ENCODE peak calls at places on chromosome 22, in four cellular contexts. L is GM06990, P is A549, F is myocyte. M is an unnamed sample.

GRCh38 chr22:36376265-36376664 is 11.5 kb downstream of the MYH9 start:
- DNase-seq in F (no peak), L (no peak), P (no peak), M (no peak)

GRCh38 chr22:43273902-43274484 is 69.2 kb downstream of the SCUBE1 start:
- DNase-seq in P (peak; percentile 69), F (peak; percentile 65), L (peak; percentile 31), M (peak; percentile 69)

GRCh38 chr22:43734370-43735005 is 77.6 kb downstream of the EFCAB6 start:
- DNase-seq in F (no peak), P (no peak), L (no peak), M (no peak)

GRCh38 chr22:41821449-41822030 is 11.4 kb upstream of the SREBF2 start:
- DNase-seq in L (no peak), F (no peak), P (no peak), M (no peak)

GRCh38 chr22:45671783-45672563 is at the start of gene ATXN10:
- DNase-seq in F (peak; percentile 77), P (peak; percentile 38), L (peak; percentile 80), M (peak; percentile 77)

GRCh38 chr22:25334091-25334490 is 114.7 kb downstream of the CRYBB2 start:
- DNase-seq in F (peak; percentile 53), L (no peak), P (no peak), M (peak; percentile 64)

GRCh38 chr22:38566726-38567504 is 3.1 kb downstream of the DMC1 start:
- DNase-seq in F (no peak), P (no peak), L (no peak), M (no peak)

GRCh38 chr22:50542416-50542927 is 3.2 kb upstream of the KLHDC7B start:
- DNase-seq in P (no peak), F (no peak), L (peak; percentile 86), M (no peak)

GRCh38 chr22:47899894-47900293 is 1137.4 kb downstream of the TBC1D22A start:
- DNase-seq in F (no peak), L (no peak), P (no peak), M (no peak)

GRCh38 chr22:27089303-27089702 is 431.9 kb downstream of the MIAT start:
- DNase-seq in P (no peak), F (no peak), L (no peak), M (no peak)

GRCh38 chr22:40081662-40082061 is 86.9 kb downstream of the FAM83F start:
- DNase-seq in P (no peak), L (no peak), F (no peak), M (no peak)

GRCh38 chr22:20084547-20085413 is 4.7 kb downstream of the DGCR8 start:
- DNase-seq in L (no peak), P (peak; percentile 38), F (no peak), M (peak; percentile 20)

GRCh38 chr22:19576460-19577421 is 52.5 kb upstream of the CLDN5 start:
- DNase-seq in P (no peak), F (peak; percentile 67), L (peak; percentile 22), M (peak; percentile 13)

GRCh38 chr22:45166935-45167334 is 3.2 kb downstream of the NUP50 start:
- DNase-seq in L (no peak), P (no peak), F (no peak), M (no peak)

GRCh38 chr22:42613869-42614268 is 814 bp downstream of the POLDIP3 start:
- DNase-seq in P (no peak), L (no peak), F (no peak), M (no peak)

GRCh38 chr22:22890085-22890484 is 2.5 kb downstream of the IGLL5 start:
- DNase-seq in P (no peak), L (no peak), F (no peak), M (no peak)

GRCh38 chr22:49797706-49798105 is 30.0 kb downstream of the BRD1 start:
- DNase-seq in F (no peak), L (no peak), P (no peak), M (no peak)

GRCh38 chr22:24231706-24232105 is 13.2 kb downstream of the GGT5 start:
- DNase-seq in F (no peak), P (no peak), L (no peak), M (no peak)

GRCh38 chr22:19120829-19121630 is 1.2 kb downstream of the DGCR2 start:
- DNase-seq in P (peak; percentile 64), F (peak; percentile 27), L (no peak), M (peak; percentile 65)

GRCh38 chr22:19852177-19852781 is 2.4 kb downstream of the GNB1L start:
- DNase-seq in L (no peak), P (no peak), F (peak; percentile 78), M (no peak)

GRCh38 chr22:49365910-49366309 is 461.8 kb downstream of the BRD1 start:
- DNase-seq in L (no peak), F (no peak), P (no peak), M (no peak)

GRCh38 chr22:48581821-48582469 is 1245.7 kb downstream of the BRD1 start:
- DNase-seq in L (no peak), P (no peak), F (no peak), M (no peak)

GRCh38 chr22:24087071-24087795 is 76.1 kb downstream of the CABIN1 start:
- DNase-seq in F (peak; percentile 32), P (no peak), L (no peak), M (no peak)

GRCh38 chr22:31449521-31449920 is 40.1 kb downstream of the EIF4ENIF1 start:
- DNase-seq in P (no peak), L (no peak), F (peak; percentile 12), M (no peak)

GRCh38 chr22:36160499-36160942 is at the start of gene APOL3:
- DNase-seq in P (no peak), F (peak; percentile 18), L (peak; percentile 39), M (peak; percentile 38)

GRCh38 chr22:34841321-34841901 is 224.5 kb upstream of the ISX start:
- DNase-seq in F (no peak), L (no peak), P (no peak), M (no peak)

GRCh38 chr22:29083576-29084566 is 11.0 kb downstream of the KREMEN1 start:
- DNase-seq in F (no peak), P (no peak), L (no peak), M (no peak)

GRCh38 chr22:41975299-41976069 is 6.2 kb downstream of the SEPTIN3 start:
- DNase-seq in F (no peak), P (no peak), L (no peak), M (no peak)

GRCh38 chr22:32700186-32700882 is 101.2 kb upstream of the TIMP3 start:
- DNase-seq in L (no peak), P (no peak), F (no peak), M (no peak)

M was measured in Calu3.